ENCODE peak calls at places on chromosome 7, in eight cellular contexts. One of them, this sample, is unnamed.

GRCh38 chr7:101707587-101707986 is 78.5 kb upstream of the MYL10 start:
- DNase-seq in retinal pigment epithelial cell: no peak
- DNase-seq in AG04450: no peak
- DNase-seq in iPS DF 6.9: no peak
- DNase-seq in Peyer's patch: no peak
- DNase-seq in hepatocyte: peak
- DNase-seq in fibroblast of pulmonary artery: no peak
- DNase-seq in GM12865: no peak
- DNase-seq in this sample: no peak

GRCh38 chr7:117116221-117116620 is 162.9 kb downstream of the ST7 start:
- DNase-seq in retinal pigment epithelial cell: no peak
- DNase-seq in AG04450: no peak
- DNase-seq in iPS DF 6.9: no peak
- DNase-seq in Peyer's patch: no peak
- DNase-seq in hepatocyte: no peak
- DNase-seq in fibroblast of pulmonary artery: no peak
- DNase-seq in GM12865: no peak
- DNase-seq in this sample: no peak

GRCh38 chr7:74542558-74543117 is 88.9 kb downstream of the GTF2IRD1 start:
- DNase-seq in retinal pigment epithelial cell: peak
- DNase-seq in AG04450: no peak
- DNase-seq in iPS DF 6.9: no peak
- DNase-seq in Peyer's patch: no peak
- DNase-seq in hepatocyte: no peak
- DNase-seq in fibroblast of pulmonary artery: peak
- DNase-seq in GM12865: no peak
- DNase-seq in this sample: no peak

GRCh38 chr7:100706672-100707311 is 871 bp downstream of the POP7 start:
- DNase-seq in retinal pigment epithelial cell: no peak
- DNase-seq in AG04450: no peak
- DNase-seq in iPS DF 6.9: no peak
- DNase-seq in Peyer's patch: peak
- DNase-seq in hepatocyte: peak
- DNase-seq in fibroblast of pulmonary artery: no peak
- DNase-seq in GM12865: no peak
- DNase-seq in this sample: no peak

GRCh38 chr7:108181073-108181985 is 51.2 kb upstream of the LAMB4 start:
- DNase-seq in retinal pigment epithelial cell: no peak
- DNase-seq in AG04450: peak
- DNase-seq in iPS DF 6.9: peak
- DNase-seq in Peyer's patch: no peak
- DNase-seq in hepatocyte: peak
- DNase-seq in fibroblast of pulmonary artery: peak
- DNase-seq in GM12865: peak
- DNase-seq in this sample: peak

GRCh38 chr7:148501707-148502139 is 88.8 kb upstream of the C7orf33 start:
- DNase-seq in retinal pigment epithelial cell: no peak
- DNase-seq in AG04450: no peak
- DNase-seq in iPS DF 6.9: no peak
- DNase-seq in Peyer's patch: peak
- DNase-seq in hepatocyte: peak
- DNase-seq in fibroblast of pulmonary artery: peak
- DNase-seq in GM12865: peak
- DNase-seq in this sample: peak

GRCh38 chr7:69596723-69597277 is 1.5 kb upstream of the AUTS2 start:
- DNase-seq in retinal pigment epithelial cell: no peak
- DNase-seq in AG04450: no peak
- DNase-seq in iPS DF 6.9: no peak
- DNase-seq in Peyer's patch: no peak
- DNase-seq in hepatocyte: no peak
- DNase-seq in fibroblast of pulmonary artery: no peak
- DNase-seq in GM12865: no peak
- DNase-seq in this sample: no peak

GRCh38 chr7:149731207-149731955 is 42.0 kb downstream of the ZNF467 start:
- DNase-seq in retinal pigment epithelial cell: no peak
- DNase-seq in AG04450: no peak
- DNase-seq in iPS DF 6.9: no peak
- DNase-seq in Peyer's patch: no peak
- DNase-seq in hepatocyte: no peak
- DNase-seq in fibroblast of pulmonary artery: no peak
- DNase-seq in GM12865: no peak
- DNase-seq in this sample: no peak

GRCh38 chr7:97008275-97008917 is 3.0 kb downstream of the DLX6 start:
- DNase-seq in retinal pigment epithelial cell: no peak
- DNase-seq in AG04450: no peak
- DNase-seq in iPS DF 6.9: no peak
- DNase-seq in Peyer's patch: no peak
- DNase-seq in hepatocyte: no peak
- DNase-seq in fibroblast of pulmonary artery: no peak
- DNase-seq in GM12865: no peak
- DNase-seq in this sample: no peak

GRCh38 chr7:45001138-45001694 is 1.2 kb downstream of the CCM2 start:
- DNase-seq in retinal pigment epithelial cell: no peak
- DNase-seq in AG04450: no peak
- DNase-seq in iPS DF 6.9: no peak
- DNase-seq in Peyer's patch: peak
- DNase-seq in hepatocyte: peak
- DNase-seq in fibroblast of pulmonary artery: no peak
- DNase-seq in GM12865: peak
- DNase-seq in this sample: peak

GRCh38 chr7:86966920-86967319 is 92.5 kb downstream of the ELAPOR2 start:
- DNase-seq in retinal pigment epithelial cell: no peak
- DNase-seq in AG04450: no peak
- DNase-seq in iPS DF 6.9: no peak
- DNase-seq in Peyer's patch: no peak
- DNase-seq in hepatocyte: no peak
- DNase-seq in fibroblast of pulmonary artery: no peak
- DNase-seq in GM12865: no peak
- DNase-seq in this sample: no peak

GRCh38 chr7:86970986-86971385 is 88.5 kb downstream of the ELAPOR2 start:
- DNase-seq in retinal pigment epithelial cell: no peak
- DNase-seq in AG04450: no peak
- DNase-seq in iPS DF 6.9: no peak
- DNase-seq in Peyer's patch: no peak
- DNase-seq in hepatocyte: no peak
- DNase-seq in fibroblast of pulmonary artery: no peak
- DNase-seq in GM12865: no peak
- DNase-seq in this sample: no peak

GRCh38 chr7:86969865-86970264 is 89.6 kb downstream of the ELAPOR2 start:
- DNase-seq in retinal pigment epithelial cell: no peak
- DNase-seq in AG04450: no peak
- DNase-seq in iPS DF 6.9: no peak
- DNase-seq in Peyer's patch: no peak
- DNase-seq in hepatocyte: no peak
- DNase-seq in fibroblast of pulmonary artery: no peak
- DNase-seq in GM12865: no peak
- DNase-seq in this sample: no peak

GRCh38 chr7:86970547-86970946 is 88.9 kb downstream of the ELAPOR2 start:
- DNase-seq in retinal pigment epithelial cell: no peak
- DNase-seq in AG04450: no peak
- DNase-seq in iPS DF 6.9: no peak
- DNase-seq in Peyer's patch: no peak
- DNase-seq in hepatocyte: no peak
- DNase-seq in fibroblast of pulmonary artery: no peak
- DNase-seq in GM12865: no peak
- DNase-seq in this sample: no peak

DNA sequence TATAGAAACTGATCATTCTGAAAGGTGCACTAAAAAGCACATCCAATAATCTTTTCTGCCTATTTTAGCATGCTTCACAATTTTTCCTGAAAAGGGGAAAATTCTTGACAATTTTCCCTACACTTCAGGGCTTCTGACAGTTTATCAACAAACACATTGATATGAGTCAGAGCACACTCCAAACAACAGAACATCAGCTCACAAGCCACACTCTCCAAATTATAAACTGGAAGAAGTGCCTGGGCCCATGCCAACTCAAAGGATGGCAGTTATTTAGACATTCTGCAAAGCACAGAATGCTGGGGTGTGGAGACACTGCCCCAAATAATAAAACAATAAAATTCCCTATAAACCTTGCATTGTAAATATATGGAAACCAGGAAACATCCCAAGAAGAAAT is 90.8 kb downstream of the ELAPOR2 start:
- DNase-seq in retinal pigment epithelial cell: no peak
- DNase-seq in AG04450: no peak
- DNase-seq in iPS DF 6.9: no peak
- DNase-seq in Peyer's patch: no peak
- DNase-seq in hepatocyte: no peak
- DNase-seq in fibroblast of pulmonary artery: no peak
- DNase-seq in GM12865: no peak
- DNase-seq in this sample: no peak
- H3K4me3 ChIP-seq in retinal pigment epithelial cell: no peak
- H3K4me3 ChIP-seq in AG04450: no peak
- H3K4me3 ChIP-seq in iPS DF 6.9: no peak
- H3K4me3 ChIP-seq in Peyer's patch: no peak
- H3K4me3 ChIP-seq in hepatocyte: no peak
- H3K4me3 ChIP-seq in fibroblast of pulmonary artery: no peak
- H3K4me3 ChIP-seq in GM12865: no peak
- H3K4me3 ChIP-seq in this sample: no peak

GRCh38 chr7:33909312-33909711 is 4.0 kb downstream of the BMPER start:
- DNase-seq in retinal pigment epithelial cell: no peak
- DNase-seq in AG04450: no peak
- DNase-seq in iPS DF 6.9: no peak
- DNase-seq in Peyer's patch: no peak
- DNase-seq in hepatocyte: no peak
- DNase-seq in fibroblast of pulmonary artery: no peak
- DNase-seq in GM12865: no peak
- DNase-seq in this sample: no peak
- H3K4me3 ChIP-seq in retinal pigment epithelial cell: no peak
- H3K4me3 ChIP-seq in AG04450: no peak
- H3K4me3 ChIP-seq in iPS DF 6.9: no peak
- H3K4me3 ChIP-seq in Peyer's patch: no peak
- H3K4me3 ChIP-seq in hepatocyte: no peak
- H3K4me3 ChIP-seq in fibroblast of pulmonary artery: peak
- H3K4me3 ChIP-seq in GM12865: no peak
- H3K4me3 ChIP-seq in this sample: no peak

GRCh38 chr7:4791101-4791737 is 15.8 kb downstream of the AP5Z1 start:
- DNase-seq in retinal pigment epithelial cell: no peak
- DNase-seq in AG04450: no peak
- DNase-seq in iPS DF 6.9: no peak
- DNase-seq in Peyer's patch: no peak
- DNase-seq in hepatocyte: no peak
- DNase-seq in fibroblast of pulmonary artery: no peak
- DNase-seq in GM12865: no peak
- DNase-seq in this sample: no peak

GRCh38 chr7:4790516-4790991 is 15.1 kb downstream of the AP5Z1 start:
- DNase-seq in retinal pigment epithelial cell: no peak
- DNase-seq in AG04450: no peak
- DNase-seq in iPS DF 6.9: no peak
- DNase-seq in Peyer's patch: no peak
- DNase-seq in hepatocyte: no peak
- DNase-seq in fibroblast of pulmonary artery: no peak
- DNase-seq in GM12865: no peak
- DNase-seq in this sample: no peak

GRCh38 chr7:4794591-4795350 is 19.3 kb downstream of the AP5Z1 start:
- DNase-seq in retinal pigment epithelial cell: no peak
- DNase-seq in AG04450: no peak
- DNase-seq in iPS DF 6.9: no peak
- DNase-seq in Peyer's patch: no peak
- DNase-seq in hepatocyte: no peak
- DNase-seq in fibroblast of pulmonary artery: no peak
- DNase-seq in GM12865: no peak
- DNase-seq in this sample: peak

GRCh38 chr7:4791738-4792536 is 16.5 kb downstream of the AP5Z1 start:
- DNase-seq in retinal pigment epithelial cell: no peak
- DNase-seq in AG04450: no peak
- DNase-seq in iPS DF 6.9: peak
- DNase-seq in Peyer's patch: peak
- DNase-seq in hepatocyte: peak
- DNase-seq in fibroblast of pulmonary artery: peak
- DNase-seq in GM12865: peak
- DNase-seq in this sample: peak

DNA sequence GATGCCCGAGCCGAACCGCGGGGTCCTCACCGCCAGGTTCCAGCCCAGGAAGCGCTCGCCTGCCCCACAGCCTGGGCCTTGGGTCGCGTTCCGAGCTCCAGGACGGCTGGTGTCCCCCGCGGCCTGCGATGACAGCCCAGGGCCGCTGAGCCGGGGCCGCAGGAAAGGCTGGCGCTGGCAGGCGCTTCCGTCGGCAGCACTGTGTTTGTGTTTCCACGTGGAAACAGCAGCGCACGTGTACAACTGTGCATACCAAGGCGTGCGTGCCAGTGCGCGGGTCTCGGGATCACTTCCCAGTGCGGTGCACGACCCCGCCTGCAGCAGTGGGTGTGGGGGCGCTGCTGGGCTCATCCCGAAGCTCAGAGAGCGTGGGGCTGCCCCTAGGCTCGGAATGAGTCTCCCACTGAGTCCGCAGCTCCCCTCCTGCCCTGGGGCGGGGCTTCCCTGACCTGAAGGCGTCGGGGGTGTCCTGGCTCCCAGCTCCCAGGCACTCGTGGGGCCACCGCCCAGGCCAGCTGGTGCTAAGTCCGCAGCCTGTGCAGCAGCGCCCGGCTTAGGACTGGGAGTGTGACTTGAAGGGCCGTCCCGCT is 17.2 kb downstream of the AP5Z1 start:
- DNase-seq in retinal pigment epithelial cell: no peak
- DNase-seq in AG04450: no peak
- DNase-seq in iPS DF 6.9: no peak
- DNase-seq in Peyer's patch: no peak
- DNase-seq in hepatocyte: no peak
- DNase-seq in fibroblast of pulmonary artery: no peak
- DNase-seq in GM12865: no peak
- DNase-seq in this sample: peak
- H3K4me3 ChIP-seq in retinal pigment epithelial cell: peak
- H3K4me3 ChIP-seq in AG04450: no peak
- H3K4me3 ChIP-seq in iPS DF 6.9: peak
- H3K4me3 ChIP-seq in Peyer's patch: peak
- H3K4me3 ChIP-seq in hepatocyte: no peak
- H3K4me3 ChIP-seq in fibroblast of pulmonary artery: no peak
- H3K4me3 ChIP-seq in GM12865: no peak
- H3K4me3 ChIP-seq in this sample: no peak

GRCh38 chr7:151017953-151018420 is 6.3 kb downstream of the ATG9B start:
- DNase-seq in retinal pigment epithelial cell: no peak
- DNase-seq in AG04450: no peak
- DNase-seq in iPS DF 6.9: peak
- DNase-seq in Peyer's patch: peak
- DNase-seq in hepatocyte: peak
- DNase-seq in fibroblast of pulmonary artery: peak
- DNase-seq in GM12865: peak
- DNase-seq in this sample: peak

GRCh38 chr7:151020231-151020630 is 4.1 kb downstream of the ATG9B start:
- DNase-seq in retinal pigment epithelial cell: no peak
- DNase-seq in AG04450: no peak
- DNase-seq in iPS DF 6.9: no peak
- DNase-seq in Peyer's patch: no peak
- DNase-seq in hepatocyte: no peak
- DNase-seq in fibroblast of pulmonary artery: no peak
- DNase-seq in GM12865: no peak
- DNase-seq in this sample: peak

GRCh38 chr7:151018421-151019129 is 5.7 kb downstream of the ATG9B start:
- DNase-seq in retinal pigment epithelial cell: no peak
- DNase-seq in AG04450: no peak
- DNase-seq in iPS DF 6.9: no peak
- DNase-seq in Peyer's patch: no peak
- DNase-seq in hepatocyte: peak
- DNase-seq in fibroblast of pulmonary artery: no peak
- DNase-seq in GM12865: no peak
- DNase-seq in this sample: peak

GRCh38 chr7:151017370-151017952 is 6.8 kb downstream of the ATG9B start:
- DNase-seq in retinal pigment epithelial cell: no peak
- DNase-seq in AG04450: no peak
- DNase-seq in iPS DF 6.9: no peak
- DNase-seq in Peyer's patch: no peak
- DNase-seq in hepatocyte: no peak
- DNase-seq in fibroblast of pulmonary artery: no peak
- DNase-seq in GM12865: no peak
- DNase-seq in this sample: no peak

GRCh38 chr7:151019130-151019447 is 5.2 kb downstream of the ATG9B start:
- DNase-seq in retinal pigment epithelial cell: no peak
- DNase-seq in AG04450: no peak
- DNase-seq in iPS DF 6.9: no peak
- DNase-seq in Peyer's patch: no peak
- DNase-seq in hepatocyte: no peak
- DNase-seq in fibroblast of pulmonary artery: no peak
- DNase-seq in GM12865: no peak
- DNase-seq in this sample: no peak
- H3K4me3 ChIP-seq in retinal pigment epithelial cell: no peak
- H3K4me3 ChIP-seq in AG04450: no peak
- H3K4me3 ChIP-seq in iPS DF 6.9: no peak
- H3K4me3 ChIP-seq in Peyer's patch: no peak
- H3K4me3 ChIP-seq in hepatocyte: no peak
- H3K4me3 ChIP-seq in fibroblast of pulmonary artery: no peak
- H3K4me3 ChIP-seq in GM12865: no peak
- H3K4me3 ChIP-seq in this sample: no peak

This sample was measured in mesendoderm.